ENCODE peak calls at places on chromosomes 6 and 20, in ten cellular contexts. F, Q, Z, X, S, O, T, B, R and D are unnamed samples.

GRCh38 chr6:49462927-49463611 is at the start of the genes CENPQ and MMUT:
- DNase-seq in F (peak), Z (peak), B (peak), X (peak), Q (peak), O (peak), S (peak), R (peak), T (peak), D (peak)

GRCh38 chr20:51386586-51386985 is 155.9 kb downstream of the NFATC2 start:
- DNase-seq in T (no peak), Q (peak), X (no peak), O (no peak), B (no peak), F (peak), S (no peak), Z (no peak), R (no peak), D (no peak)

GRCh38 chr6:152059909-152060308 is 252.4 kb downstream of the ESR1 start:
- DNase-seq in F (no peak), S (no peak), Z (no peak), O (no peak), T (no peak), R (no peak), Q (no peak), X (no peak), B (no peak), D (no peak)

GRCh38 chr20:38350879-38351775 is 4.8 kb downstream of the LBP start:
- DNase-seq in X (no peak), T (no peak), O (no peak), R (no peak), S (no peak), F (no peak), Z (no peak), B (no peak), Q (no peak), D (no peak)

GRCh38 chr6:26550250-26550993 is 12.3 kb downstream of the HMGN4 start:
- DNase-seq in S (peak), B (peak), X (peak), Z (peak), O (peak), R (peak), F (peak), Q (peak), T (no peak), D (peak)

GRCh38 chr6:84284428-84285033 is 57.1 kb upstream of the CEP162 start:
- DNase-seq in B (no peak), O (peak), R (no peak), Z (peak), T (no peak), S (peak), F (no peak), Q (no peak), X (peak), D (peak)

GRCh38 chr6:28720357-28721231 is 194.9 kb downstream of the GPX5 start:
- DNase-seq in R (no peak), T (no peak), X (peak), B (no peak), Z (no peak), Q (no peak), S (no peak), O (no peak), F (no peak), D (no peak)

GRCh38 chr6:98384334-98384733 is 450.0 kb upstream of the POU3F2 start:
- DNase-seq in O (no peak), Z (no peak), B (no peak), Q (no peak), S (no peak), F (no peak), T (no peak), X (no peak), R (no peak), D (no peak)

GRCh38 chr20:14612389-14612788 is 275.0 kb upstream of the FLRT3 start:
- DNase-seq in Q (no peak), B (no peak), Z (no peak), T (no peak), X (no peak), R (peak), F (no peak), S (peak), O (no peak), D (no peak)

GRCh38 chr6:63441266-63441956 is 121.6 kb upstream of the LGSN start:
- DNase-seq in T (no peak), O (no peak), B (no peak), S (no peak), Q (peak), F (no peak), R (no peak), X (peak), Z (peak), D (no peak)

GRCh38 chr20:38343107-38343797 is 3.0 kb upstream of the LBP start:
- DNase-seq in X (peak), O (peak), F (no peak), Z (no peak), T (no peak), R (no peak), B (no peak), S (no peak), Q (no peak), D (no peak)

GRCh38 chr6:136014454-136015421 is 163.2 kb downstream of the PDE7B start:
- DNase-seq in Q (no peak), B (no peak), R (peak), O (peak), S (no peak), Z (no peak), T (no peak), X (peak), F (no peak), D (no peak)